ENCODE peak calls at places on chromosomes 1 and 21, in eight cellular contexts. U is A673, N is endothelial cell of umbilical vein, Q is HFFc6, H is left ventricle myocardium inferior, Y is uterus, P is H9, L is ovary. A is an unnamed sample.

GRCh38 chr1:38817958-38818705 is 41.4 kb downstream of the RRAGC start:
- DNase-seq in U (peak), N (no peak), Q (no peak), H (no peak), Y (no peak), P (peak), L (peak), A (peak)

GRCh38 chr1:18486195-18486594 is 5.5 kb downstream of the KLHDC7A start:
- DNase-seq in U (peak), N (no peak), Q (no peak), H (no peak), Y (no peak), P (peak), L (no peak), A (no peak)

GRCh38 chr1:207831517-207832327 is 79.2 kb downstream of the CD34 start:
- DNase-seq in U (no peak), N (peak), Q (no peak), H (no peak), Y (no peak), P (no peak), L (no peak), A (peak)

GRCh38 chr1:180533571-180533987 is 25.2 kb upstream of the OVAAL start:
- DNase-seq in U (peak), N (peak), Q (peak), H (peak), Y (peak), P (peak), L (peak), A (peak)

GRCh38 chr1:95686217-95686616 is 452.2 kb downstream of the RWDD3 start:
- DNase-seq in U (no peak), N (no peak), Q (no peak), H (no peak), Y (no peak), P (no peak), L (no peak), A (no peak)

GRCh38 chr21:44531606-44532128 is 8.3 kb downstream of the KRTAP10-1 start:
- DNase-seq in U (no peak), N (no peak), Q (no peak), H (peak), Y (peak), P (no peak), L (no peak), A (no peak)

GRCh38 chr21:25759573-25759972 is 24.8 kb downstream of the GABPA start:
- DNase-seq in U (no peak), N (no peak), Q (no peak), H (no peak), Y (no peak), P (no peak), L (no peak), A (no peak)

GRCh38 chr21:43322805-43323204 is 104.1 kb downstream of the SIK1 start:
- DNase-seq in U (no peak), N (no peak), Q (no peak), H (no peak), Y (no peak), P (no peak), L (no peak), A (no peak)

GRCh38 chr1:227888404-227889046 is 59.2 kb downstream of the WNT9A start:
- DNase-seq in U (no peak), N (no peak), Q (no peak), H (no peak), Y (no peak), P (no peak), L (peak), A (no peak)

GRCh38 chr21:28516996-28517592 is 475.6 kb downstream of the LTN1 start:
- DNase-seq in U (peak), N (peak), Q (no peak), H (peak), Y (peak), P (peak), L (peak), A (peak)

GRCh38 chr21:32306021-32306780 is 7.5 kb downstream of the MRAP start:
- DNase-seq in U (no peak), N (peak), Q (no peak), H (no peak), Y (no peak), P (peak), L (no peak), A (no peak)

DNA sequence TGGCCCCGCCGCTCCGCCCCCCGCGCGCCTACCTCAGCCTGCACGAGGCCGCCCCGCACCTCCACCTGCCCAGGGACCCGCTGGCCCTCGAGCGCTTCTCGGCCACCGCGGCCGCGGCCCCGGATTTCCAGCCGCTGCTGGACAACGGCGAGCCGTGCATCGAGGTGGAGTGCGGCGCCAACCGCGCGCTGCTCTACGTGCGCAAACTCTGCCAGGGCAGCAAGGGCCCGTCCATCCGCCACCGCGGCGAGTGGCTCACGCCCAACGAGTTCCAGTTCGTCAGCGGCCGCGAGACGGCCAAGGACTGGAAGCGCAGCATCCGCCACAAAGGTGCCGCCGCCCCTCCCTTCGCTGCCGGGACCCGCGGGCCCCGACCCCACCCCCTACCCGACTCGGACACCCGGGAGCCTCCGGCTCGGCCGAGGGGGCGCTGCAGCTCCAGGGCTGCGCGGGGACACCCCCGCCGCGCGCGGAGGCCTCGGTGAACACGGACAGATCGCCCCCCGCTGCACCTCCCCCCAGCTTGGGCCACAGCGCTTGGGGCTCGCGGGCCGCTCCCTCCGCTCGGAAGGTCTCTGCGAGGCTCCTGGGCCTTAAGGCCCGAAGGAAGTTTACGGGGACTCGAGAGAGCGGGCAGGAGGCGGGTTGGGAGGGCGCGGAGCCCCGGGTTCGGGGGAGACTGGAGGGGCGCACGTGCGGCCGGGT is 1.0 kb downstream of the SAMD11 start:
- DNase-seq in U (peak), N (peak), Q (peak), H (no peak), Y (no peak), P (peak), L (no peak), A (no peak)
- TF ChIP-seq CTCF in U (peak), N (no peak), Q (peak), H (no peak), Y (no peak), P (no peak), L (no peak), A (no peak)

DNA sequence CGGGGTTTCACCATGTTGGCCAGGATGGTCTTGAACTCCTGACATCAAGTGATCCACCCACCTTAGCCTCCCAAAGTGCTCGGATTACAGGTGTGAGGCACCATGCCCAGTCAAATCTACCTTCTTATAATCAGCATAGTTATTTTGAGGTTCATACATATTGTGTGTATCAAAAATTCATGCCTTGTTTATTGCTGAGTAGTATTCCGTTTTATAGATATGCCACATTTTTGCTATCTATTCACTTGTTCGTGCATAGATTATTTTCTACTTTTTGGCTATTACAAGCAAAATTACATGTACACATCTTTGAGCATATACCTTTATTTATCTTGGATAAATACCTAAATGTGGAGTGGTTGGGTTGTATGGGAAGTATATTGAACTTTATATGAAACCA is 344.9 kb downstream of the CAMTA1 start:
- DNase-seq in U (no peak), N (no peak), Q (no peak), H (no peak), Y (no peak), P (no peak), L (no peak), A (no peak)
- TF ChIP-seq CTCF in U (no peak), N (no peak), Q (no peak), H (no peak), Y (no peak), P (no peak), L (no peak), A (no peak)

GRCh38 chr1:56967900-56968832 is 2.4 kb upstream of the C8B start:
- DNase-seq in U (peak), N (peak), Q (no peak), H (no peak), Y (no peak), P (peak), L (no peak), A (peak)
- TF ChIP-seq CTCF in U (peak), N (peak), Q (peak), H (peak), Y (no peak), P (peak), L (no peak), A (no peak)

DNA sequence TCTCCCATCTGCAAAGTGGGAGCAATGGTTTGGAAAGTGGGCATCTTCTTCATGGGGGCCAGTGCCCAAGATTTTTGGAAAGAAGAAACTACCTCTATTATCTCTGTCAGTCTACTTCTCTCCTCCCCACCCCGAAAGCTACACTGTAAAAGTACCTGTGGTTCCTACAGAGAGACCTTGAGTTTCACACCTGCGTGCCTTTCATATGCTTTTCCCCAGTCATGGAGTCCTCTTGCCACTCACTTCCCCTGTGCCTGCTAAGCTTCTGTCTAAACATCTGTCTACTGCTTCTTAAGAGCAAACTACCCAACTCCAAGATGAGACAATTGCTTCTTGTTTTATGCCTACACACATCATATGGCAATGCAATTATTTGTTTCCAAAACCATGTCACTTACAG is 190.9 kb upstream of the L1TD1 start:
- DNase-seq in U (no peak), N (no peak), Q (no peak), H (no peak), Y (no peak), P (no peak), L (no peak), A (no peak)
- TF ChIP-seq CTCF in U (no peak), N (no peak), Q (no peak), H (no peak), Y (no peak), P (no peak), L (no peak), A (no peak)

A was measured in GM10248.